ENCODE peak calls at places on chromosomes 1 and 21, in nine cellular contexts. C is NCI-H1092 treated with DMSO at 0.1 percent for 48 hours; V is mesenchymal stem cell; O is stimulated activated CD8-positive, alpha-beta memory T cell treated with anti-CD3 and anti-CD28 coated beads, Interleukin-4, amount 100 ng/mL, for 24 hours; S is stimulated activated CD4-positive, alpha-beta T cell treated with anti-CD3 and anti-CD28 coated beads, Interleukin-4, amount 100 ng/mL, for 48 hours; U is GOT3; A is HEK293T; I is NCI-H146; J is ELR. Z is an unnamed sample.

GRCh38 chr1:164671597-164672327 is 112.8 kb downstream of the PBX1 start:
- DNase-seq in S (no peak), A (no peak), I (no peak), J (peak; percentile 5), V (peak; percentile 43), U (no peak), C (no peak), O (no peak), Z (no peak)

GRCh38 chr1:13832536-13832935 is 132.5 kb downstream of the PRDM2 start:
- DNase-seq in I (peak; percentile 78), V (no peak), U (no peak), O (no peak), A (no peak), S (no peak), J (no peak), C (peak; percentile 79), Z (no peak)

GRCh38 chr1:16717174-16718108 is 22.9 kb upstream of the RNU1-4 start:
- DNase-seq in I (no peak), V (no peak), C (no peak), O (no peak), J (no peak), S (no peak), U (no peak), A (peak; percentile 9), Z (no peak)

GRCh38 chr1:73564294-73564693 is 633.7 kb downstream of the LRRIQ3 start:
- DNase-seq in A (no peak), I (no peak), C (no peak), S (no peak), U (no peak), O (no peak), J (no peak), V (no peak), Z (no peak)

GRCh38 chr1:10867914-10868598 is 71.6 kb upstream of the CASZ1 start:
- DNase-seq in O (no peak), C (peak; percentile 98), U (no peak), V (no peak), J (no peak), I (peak; percentile 89), S (no peak), A (no peak), Z (no peak)

GRCh38 chr1:93350875-93351274 is 5.2 kb downstream of the DR1 start:
- DNase-seq in C (no peak), I (no peak), O (no peak), J (no peak), A (no peak), U (no peak), S (no peak), V (no peak), Z (no peak)

GRCh38 chr1:109740615-109741373 is at the start of gene GSTM3:
- DNase-seq in V (no peak), A (no peak), I (no peak), S (no peak), C (peak; percentile 65), O (no peak), U (no peak), J (peak; percentile 3), Z (no peak)

GRCh38 chr1:42420911-42421585 is 34.8 kb downstream of the ZMYND12 start:
- DNase-seq in U (no peak), V (peak; percentile 29), O (no peak), C (peak; percentile 100), I (peak; percentile 34), J (peak; percentile 11), A (peak; percentile 52), S (no peak), Z (no peak)

GRCh38 chr1:205748398-205749093 is 1.4 kb downstream of the NUCKS1 start:
- DNase-seq in C (peak; percentile 73), I (peak; percentile 50), O (no peak), U (no peak), J (peak; percentile 54), V (peak; percentile 79), A (peak; percentile 28), S (peak; percentile 28), Z (peak; percentile 5)

GRCh38 chr21:43193651-43194302 is 25.0 kb downstream of the CRYAA start:
- DNase-seq in U (no peak), V (peak; percentile 89), A (no peak), J (peak; percentile 92), I (no peak), C (peak; percentile 29), O (no peak), S (no peak), Z (no peak)

GRCh38 chr1:25566730-25567341 is 23.4 kb downstream of the LDLRAP1 start:
- DNase-seq in J (peak; percentile 77), C (peak; percentile 87), I (no peak), A (no peak), V (peak; percentile 78), O (peak; percentile 42), U (no peak), S (no peak), Z (peak; percentile 40)

GRCh38 chr1:201886103-201886885 is 2.4 kb upstream of the SHISA4 start:
- DNase-seq in U (no peak), A (no peak), S (no peak), O (no peak), J (no peak), C (no peak), I (no peak), V (no peak), Z (no peak)

GRCh38 chr1:241356519-241357365 is at the start of gene RGS7:
- DNase-seq in S (peak; percentile 2), U (peak; percentile 77), I (peak; percentile 90), A (peak; percentile 85), C (peak; percentile 82), J (peak; percentile 77), O (no peak), V (peak; percentile 48), Z (no peak)

GRCh38 chr1:150152182-150152536 is 2.4 kb downstream of the PLEKHO1 start:
- DNase-seq in C (no peak), V (peak; percentile 73), A (no peak), J (peak; percentile 22), I (no peak), S (no peak), U (no peak), O (no peak), Z (no peak)

GRCh38 chr1:167648978-167649752 is 19.1 kb downstream of the RCSD1 start:
- DNase-seq in I (no peak), V (no peak), U (no peak), C (no peak), O (no peak), A (no peak), S (no peak), J (no peak), Z (no peak)

GRCh38 chr1:211377539-211378461 is 51.2 kb downstream of the TRAF5 start:
- DNase-seq in U (no peak), O (no peak), A (no peak), S (no peak), I (no peak), C (no peak), J (no peak), V (peak; percentile 71), Z (no peak)

GRCh38 chr1:199243423-199244061 is 604.7 kb downstream of the PTPRC start:
- DNase-seq in C (peak; percentile 4), S (peak; percentile 65), I (peak; percentile 52), A (peak; percentile 80), U (no peak), O (peak; percentile 57), V (peak; percentile 49), J (peak; percentile 63), Z (peak; percentile 56)

GRCh38 chr1:197807216-197807615 is 31.9 kb upstream of the DENND1B start:
- DNase-seq in U (no peak), O (no peak), I (no peak), J (no peak), S (no peak), A (no peak), V (no peak), C (no peak), Z (no peak)

GRCh38 chr1:3577300-3577699 is 34.0 kb downstream of the MEGF6 start:
- DNase-seq in U (no peak), C (peak; percentile 84), I (no peak), A (no peak), V (no peak), O (no peak), J (no peak), S (no peak), Z (no peak)

GRCh38 chr1:40182956-40183710 is 21.9 kb downstream of the RLF start:
- DNase-seq in O (no peak), I (no peak), V (peak; percentile 55), C (peak; percentile 54), S (no peak), J (peak; percentile 58), U (no peak), A (peak; percentile 36), Z (no peak)

GRCh38 chr1:207402744-207403143 is 51.4 kb upstream of the CR2 start:
- DNase-seq in U (no peak), A (no peak), V (no peak), O (no peak), J (no peak), I (no peak), C (no peak), S (no peak), Z (no peak)

GRCh38 chr21:34987673-34988072 is 61.4 kb downstream of the RUNX1 start:
- DNase-seq in J (peak; percentile 18), S (no peak), O (no peak), I (no peak), C (no peak), U (no peak), V (no peak), A (no peak), Z (no peak)

GRCh38 chr1:181319903-181320302 is 163.4 kb upstream of the CACNA1E start:
- DNase-seq in S (no peak), C (no peak), J (no peak), O (no peak), I (no peak), A (no peak), V (no peak), U (no peak), Z (no peak)

GRCh38 chr1:151476083-151476482 is 16.8 kb upstream of the POGZ start:
- DNase-seq in I (no peak), O (no peak), J (peak; percentile 30), U (no peak), A (no peak), S (no peak), C (no peak), V (no peak), Z (no peak)

GRCh38 chr1:187854457-187854856 is 1025.7 kb downstream of the PLA2G4A start:
- DNase-seq in J (no peak), I (no peak), A (no peak), C (no peak), U (no peak), S (no peak), V (no peak), O (no peak), Z (no peak)

GRCh38 chr1:163535807-163536206 is 214.1 kb downstream of the NUF2 start:
- DNase-seq in I (peak; percentile 25), C (peak; percentile 32), U (no peak), S (no peak), V (peak; percentile 43), J (peak; percentile 24), O (no peak), A (no peak), Z (no peak)

GRCh38 chr1:116020668-116021272 is 44.5 kb downstream of the SLC22A15 start:
- DNase-seq in S (peak; percentile 30), A (peak; percentile 74), U (no peak), V (peak; percentile 66), O (peak; percentile 8), I (peak; percentile 65), J (peak; percentile 76), C (peak; percentile 33), Z (peak; percentile 20)

GRCh38 chr1:51568231-51568935 is 48.5 kb upstream of the OSBPL9 start:
- DNase-seq in V (no peak), C (no peak), J (peak; percentile 28), A (no peak), O (no peak), I (no peak), S (no peak), U (no peak), Z (no peak)